ENCODE peak calls at places on chromosomes 11 and 22, in five cellular contexts. W is EH; R is activated T-cell treated with anti-CD3 and anti-CD28 coated beads, Interleukin-2, amount 50 U/mL, for 24 hours; F is stomach; J is B cell. X is an unnamed sample.

GRCh38 chr22:23557467-23557866 is 22.6 kb downstream of the IGLL1 start:
- DNase-seq in F (no peak), R (peak), W (no peak), J (no peak), X (no peak)

GRCh38 chr22:37196539-37197450 is 8.7 kb upstream of the C1QTNF6 start:
- DNase-seq in J (no peak), R (peak), W (peak), F (peak), X (peak)

GRCh38 chr11:19813158-19813879 is 100.7 kb downstream of the NAV2 start:
- DNase-seq in J (no peak), W (no peak), F (no peak), R (no peak), X (no peak)

GRCh38 chr11:11813288-11813962 is 28.3 kb upstream of the USP47 start:
- DNase-seq in W (peak), F (peak), R (no peak), J (no peak), X (no peak)

GRCh38 chr22:44964722-44965078 is 45.1 kb downstream of the PHF21B start:
- DNase-seq in J (no peak), F (no peak), W (no peak), R (no peak), X (no peak)

GRCh38 chr22:24129980-24130379 is 51.3 kb upstream of the SUSD2 start:
- DNase-seq in J (no peak), W (no peak), R (no peak), F (no peak), X (no peak)

GRCh38 chr11:72807021-72807693 is 7.1 kb upstream of the ATG16L2 start:
- DNase-seq in R (no peak), J (no peak), F (no peak), W (peak), X (no peak)

GRCh38 chr11:78800089-78800690 is 225.5 kb upstream of the NARS2 start:
- DNase-seq in J (no peak), W (no peak), R (no peak), F (no peak), X (no peak)

GRCh38 chr11:99199336-99199735 is 178.6 kb downstream of the CNTN5 start:
- DNase-seq in J (no peak), W (no peak), F (no peak), R (no peak), X (no peak)

GRCh38 chr11:7564803-7565202 is 51.0 kb downstream of the PPFIBP2 start:
- DNase-seq in R (no peak), W (peak), J (no peak), F (no peak), X (no peak)

GRCh38 chr22:18971321-18971751 is 35.2 kb upstream of the PRODH start:
- DNase-seq in J (no peak), F (no peak), W (no peak), R (no peak), X (no peak)

GRCh38 chr11:118434553-118435232 is 1.6 kb upstream of the KMT2A start:
- DNase-seq in R (peak), W (peak), F (no peak), J (peak), X (peak)

GRCh38 chr11:124934862-124935547 is 842 bp downstream of the HEPACAM start:
- DNase-seq in W (peak), J (no peak), R (no peak), F (no peak), X (no peak)

GRCh38 chr11:112085822-112086421 is 634 bp downstream of the TIMM8B start:
- DNase-seq in R (no peak), W (peak), F (no peak), J (no peak), X (no peak)

GRCh38 chr11:36431429-36432092 is 78.5 kb downstream of the TRAF6 start:
- DNase-seq in J (no peak), F (peak), W (peak), R (peak), X (no peak)

GRCh38 chr11:134762248-134763029 is 350.4 kb upstream of the B3GAT1 start:
- DNase-seq in J (no peak), R (peak), W (no peak), F (no peak), X (no peak)

GRCh38 chr11:94938399-94939055 is 34.8 kb downstream of the CWC15 start:
- DNase-seq in W (peak), J (no peak), R (no peak), F (no peak), X (no peak)

GRCh38 chr11:108887436-108888238 is 222.8 kb downstream of the DDX10 start:
- DNase-seq in R (no peak), F (no peak), J (no peak), W (peak), X (no peak)

GRCh38 chr11:70289582-70289981 is 19.1 kb downstream of the PPFIA1 start:
- DNase-seq in J (no peak), W (no peak), R (no peak), F (no peak), X (no peak)

GRCh38 chr22:49348631-49349030 is 479.0 kb downstream of the BRD1 start:
- DNase-seq in W (no peak), F (no peak), J (no peak), R (no peak), X (no peak)

GRCh38 chr22:29748248-29748893 is 18.4 kb downstream of the ZMAT5 start:
- DNase-seq in F (no peak), J (no peak), R (no peak), W (peak), X (no peak)

GRCh38 chr11:69567951-69568808 is 72.8 kb upstream of the CCND1 start:
- DNase-seq in F (no peak), R (no peak), J (no peak), W (peak), X (no peak)

GRCh38 chr11:75031771-75032549 is 43.2 kb downstream of the NEU3 start:
- DNase-seq in W (peak), F (peak), J (peak), R (peak), X (peak)

GRCh38 chr11:127651175-127651887 is 650.8 kb upstream of the KIRREL3 start:
- DNase-seq in W (peak), F (no peak), R (no peak), J (no peak), X (no peak)

GRCh38 chr22:42069801-42070516 is 653 bp downstream of the NAGA start:
- DNase-seq in J (no peak), R (no peak), F (no peak), W (no peak), X (no peak)